ENCODE peak calls at places on chromosomes 2 and 18, in eight cellular contexts. One of them, this sample, is unnamed.
A peak's percentile ranks its signal among the peaks of the same experiment; 100 is the strongest.

GRCh38 chr18:24063121-24063731 is 48.7 kb downstream of the TTC39C start:
- DNase-seq in PC-3: peak; percentile 52
- DNase-seq in mammary epithelial cell: peak; percentile 63
- DNase-seq in PC-9: no peak
- DNase-seq in GM23248: peak; percentile 66
- DNase-seq in fibroblast of lung: peak; percentile 80
- DNase-seq in HepG2: peak; percentile 21
- DNase-seq in GM23338: no peak
- DNase-seq in this sample: peak; percentile 71

GRCh38 chr2:224055101-224055500 is 16.0 kb upstream of the SERPINE2 start:
- DNase-seq in PC-3: no peak
- DNase-seq in mammary epithelial cell: peak; percentile 16
- DNase-seq in PC-9: no peak
- DNase-seq in GM23248: no peak
- DNase-seq in fibroblast of lung: no peak
- DNase-seq in HepG2: no peak
- DNase-seq in GM23338: no peak
- DNase-seq in this sample: no peak

GRCh38 chr18:59861009-59861408 is 38.8 kb upstream of the PMAIP1 start:
- DNase-seq in PC-3: no peak
- DNase-seq in mammary epithelial cell: no peak
- DNase-seq in PC-9: no peak
- DNase-seq in GM23248: peak; percentile 52
- DNase-seq in fibroblast of lung: peak; percentile 69
- DNase-seq in HepG2: no peak
- DNase-seq in GM23338: no peak
- DNase-seq in this sample: peak; percentile 64

GRCh38 chr18:8750954-8751415 is 45.6 kb downstream of the MTCL1 start:
- DNase-seq in PC-3: no peak
- DNase-seq in mammary epithelial cell: no peak
- DNase-seq in PC-9: no peak
- DNase-seq in GM23248: peak; percentile 92
- DNase-seq in fibroblast of lung: peak; percentile 92
- DNase-seq in HepG2: no peak
- DNase-seq in GM23338: no peak
- DNase-seq in this sample: peak; percentile 87

GRCh38 chr2:75716406-75716805 is 5.7 kb upstream of the GCFC2 start:
- DNase-seq in PC-3: peak; percentile 8
- DNase-seq in mammary epithelial cell: no peak
- DNase-seq in PC-9: no peak
- DNase-seq in GM23248: peak; percentile 30
- DNase-seq in fibroblast of lung: no peak
- DNase-seq in HepG2: no peak
- DNase-seq in GM23338: no peak
- DNase-seq in this sample: no peak

GRCh38 chr2:98911376-98912154 is 24.5 kb downstream of the CRACDL start:
- DNase-seq in PC-3: peak; percentile 48
- DNase-seq in mammary epithelial cell: peak; percentile 81
- DNase-seq in PC-9: no peak
- DNase-seq in GM23248: peak; percentile 37
- DNase-seq in fibroblast of lung: peak; percentile 58
- DNase-seq in HepG2: peak; percentile 71
- DNase-seq in GM23338: no peak
- DNase-seq in this sample: peak; percentile 50

GRCh38 chr2:11998218-11998617 is 251.8 kb downstream of the LPIN1 start:
- DNase-seq in PC-3: peak; percentile 49
- DNase-seq in mammary epithelial cell: peak; percentile 27
- DNase-seq in PC-9: no peak
- DNase-seq in GM23248: peak; percentile 43
- DNase-seq in fibroblast of lung: peak; percentile 79
- DNase-seq in HepG2: no peak
- DNase-seq in GM23338: no peak
- DNase-seq in this sample: peak; percentile 71

GRCh38 chr2:17413031-17413430 is 105.2 kb downstream of the RAD51AP2 start:
- DNase-seq in PC-3: no peak
- DNase-seq in mammary epithelial cell: no peak
- DNase-seq in PC-9: no peak
- DNase-seq in GM23248: peak; percentile 27
- DNase-seq in fibroblast of lung: peak; percentile 94
- DNase-seq in HepG2: no peak
- DNase-seq in GM23338: no peak
- DNase-seq in this sample: peak; percentile 92

GRCh38 chr18:13280066-13280795 is 61.7 kb downstream of the LDLRAD4 start:
- DNase-seq in PC-3: no peak
- DNase-seq in mammary epithelial cell: no peak
- DNase-seq in PC-9: no peak
- DNase-seq in GM23248: no peak
- DNase-seq in fibroblast of lung: peak; percentile 82
- DNase-seq in HepG2: no peak
- DNase-seq in GM23338: no peak
- DNase-seq in this sample: peak; percentile 75

GRCh38 chr2:58633576-58634365 is 392.6 kb upstream of the FANCL start:
- DNase-seq in PC-3: peak; percentile 94
- DNase-seq in mammary epithelial cell: peak; percentile 70
- DNase-seq in PC-9: peak; percentile 5
- DNase-seq in GM23248: peak; percentile 75
- DNase-seq in fibroblast of lung: peak; percentile 71
- DNase-seq in HepG2: peak; percentile 14
- DNase-seq in GM23338: no peak
- DNase-seq in this sample: peak; percentile 66

GRCh38 chr2:31390324-31390723 is 24.2 kb downstream of the XDH start:
- DNase-seq in PC-3: peak; percentile 45
- DNase-seq in mammary epithelial cell: peak; percentile 99
- DNase-seq in PC-9: no peak
- DNase-seq in GM23248: peak; percentile 37
- DNase-seq in fibroblast of lung: peak; percentile 64
- DNase-seq in HepG2: no peak
- DNase-seq in GM23338: no peak
- DNase-seq in this sample: peak; percentile 53

GRCh38 chr18:13500227-13500865 is 226.0 kb downstream of the FAM210A start:
- DNase-seq in PC-3: no peak
- DNase-seq in mammary epithelial cell: peak; percentile 66
- DNase-seq in PC-9: no peak
- DNase-seq in GM23248: peak; percentile 88
- DNase-seq in fibroblast of lung: peak; percentile 93
- DNase-seq in HepG2: peak; percentile 8
- DNase-seq in GM23338: peak; percentile 88
- DNase-seq in this sample: peak; percentile 93

GRCh38 chr18:23650963-23651927 is 11.5 kb downstream of the ANKRD29 start:
- DNase-seq in PC-3: peak; percentile 77
- DNase-seq in mammary epithelial cell: peak; percentile 81
- DNase-seq in PC-9: peak; percentile 33
- DNase-seq in GM23248: peak; percentile 95
- DNase-seq in fibroblast of lung: peak; percentile 89
- DNase-seq in HepG2: peak; percentile 66
- DNase-seq in GM23338: no peak
- DNase-seq in this sample: peak; percentile 86

GRCh38 chr2:219523031-219523671 is 8.9 kb downstream of the ASIC4 start:
- DNase-seq in PC-3: no peak
- DNase-seq in mammary epithelial cell: no peak
- DNase-seq in PC-9: no peak
- DNase-seq in GM23248: no peak
- DNase-seq in fibroblast of lung: peak; percentile 27
- DNase-seq in HepG2: no peak
- DNase-seq in GM23338: peak; percentile 84
- DNase-seq in this sample: no peak
- TF ChIP-seq EZH2 in PC-3: no peak
- TF ChIP-seq EZH2 in mammary epithelial cell: no peak
- TF ChIP-seq EZH2 in PC-9: no peak
- TF ChIP-seq EZH2 in GM23248: no peak
- TF ChIP-seq EZH2 in fibroblast of lung: no peak
- TF ChIP-seq EZH2 in HepG2: peak; percentile 95
- TF ChIP-seq EZH2 in GM23338: no peak
- TF ChIP-seq EZH2 in this sample: no peak

DNA sequence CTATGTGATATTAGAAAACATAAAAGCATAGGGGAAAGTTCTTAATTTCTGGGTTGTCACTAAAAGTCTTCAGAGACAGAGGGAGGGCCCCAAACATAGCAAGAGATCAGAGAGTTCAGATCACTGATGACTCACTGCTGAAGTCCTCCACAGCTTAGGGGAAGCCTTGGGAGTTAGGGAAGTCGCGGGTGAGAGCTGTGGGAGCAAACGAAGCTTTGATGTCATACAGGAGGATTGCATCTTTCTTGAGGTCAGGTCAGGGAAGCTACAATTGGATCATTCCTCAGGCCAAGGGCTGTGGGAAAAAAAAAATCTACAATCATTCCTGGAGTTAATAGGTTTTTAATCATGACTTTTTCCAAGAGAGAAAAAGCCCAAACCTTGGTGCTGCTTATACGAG is 96.2 kb downstream of the COPS8 start:
- DNase-seq in PC-3: no peak
- DNase-seq in mammary epithelial cell: peak; percentile 17
- DNase-seq in PC-9: no peak
- DNase-seq in GM23248: peak; percentile 90
- DNase-seq in fibroblast of lung: peak; percentile 95
- DNase-seq in HepG2: no peak
- DNase-seq in GM23338: no peak
- DNase-seq in this sample: peak; percentile 96
- TF ChIP-seq EZH2 in PC-3: no peak
- TF ChIP-seq EZH2 in mammary epithelial cell: no peak
- TF ChIP-seq EZH2 in PC-9: no peak
- TF ChIP-seq EZH2 in GM23248: no peak
- TF ChIP-seq EZH2 in fibroblast of lung: no peak
- TF ChIP-seq EZH2 in HepG2: no peak
- TF ChIP-seq EZH2 in GM23338: no peak
- TF ChIP-seq EZH2 in this sample: no peak

GRCh38 chr2:176158855-176159677 is 2.0 kb downstream of the HOXD3 start:
- DNase-seq in PC-3: no peak
- DNase-seq in mammary epithelial cell: no peak
- DNase-seq in PC-9: no peak
- DNase-seq in GM23248: no peak
- DNase-seq in fibroblast of lung: peak; percentile 73
- DNase-seq in HepG2: no peak
- DNase-seq in GM23338: peak; percentile 38
- DNase-seq in this sample: no peak

GRCh38 chr2:176160251-176161040 is 3.3 kb downstream of the HOXD3 start:
- DNase-seq in PC-3: no peak
- DNase-seq in mammary epithelial cell: no peak
- DNase-seq in PC-9: no peak
- DNase-seq in GM23248: no peak
- DNase-seq in fibroblast of lung: peak; percentile 81
- DNase-seq in HepG2: no peak
- DNase-seq in GM23338: peak; percentile 46
- DNase-seq in this sample: peak; percentile 76

GRCh38 chr2:176158306-176158643 is 1.2 kb downstream of the HOXD3 start:
- DNase-seq in PC-3: no peak
- DNase-seq in mammary epithelial cell: no peak
- DNase-seq in PC-9: no peak
- DNase-seq in GM23248: no peak
- DNase-seq in fibroblast of lung: peak; percentile 58
- DNase-seq in HepG2: no peak
- DNase-seq in GM23338: peak; percentile 33
- DNase-seq in this sample: no peak

GRCh38 chr2:176161041-176161785 is 4.1 kb downstream of the HOXD3 start:
- DNase-seq in PC-3: no peak
- DNase-seq in mammary epithelial cell: no peak
- DNase-seq in PC-9: no peak
- DNase-seq in GM23248: no peak
- DNase-seq in fibroblast of lung: peak; percentile 69
- DNase-seq in HepG2: no peak
- DNase-seq in GM23338: peak; percentile 29
- DNase-seq in this sample: peak; percentile 62

DNA sequence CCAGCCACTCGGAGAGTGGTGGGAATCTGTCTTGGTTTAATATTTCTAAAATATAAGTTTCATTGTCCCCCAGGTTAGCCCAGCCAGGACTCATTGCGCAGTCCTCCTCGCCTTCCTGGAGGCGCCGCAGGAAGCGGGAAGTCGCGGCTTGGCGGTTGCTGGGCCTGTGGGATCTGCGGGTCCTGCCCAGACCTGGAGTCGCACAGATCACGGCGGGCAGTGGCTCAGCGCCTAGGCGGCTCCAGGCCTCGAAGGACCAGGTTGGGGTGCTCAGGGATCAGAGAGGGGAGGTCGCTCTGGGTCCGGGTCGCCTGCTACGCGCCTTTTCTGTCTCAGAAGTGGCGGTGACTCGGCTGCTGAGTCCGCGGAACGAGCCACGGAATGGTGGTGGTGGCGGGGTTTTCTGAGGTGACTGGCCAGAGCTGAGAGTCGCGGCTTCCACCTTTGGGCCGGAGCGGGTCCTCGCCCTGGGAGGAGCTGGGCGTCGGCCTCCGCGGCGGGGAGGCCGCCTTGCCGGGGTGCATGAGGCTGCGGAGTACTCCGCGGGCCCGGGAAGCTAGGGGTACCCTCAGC is 2.7 kb downstream of the HOXD3 start:
- DNase-seq in PC-3: no peak
- DNase-seq in mammary epithelial cell: no peak
- DNase-seq in PC-9: no peak
- DNase-seq in GM23248: no peak
- DNase-seq in fibroblast of lung: peak; percentile 62
- DNase-seq in HepG2: no peak
- DNase-seq in GM23338: peak; percentile 53
- DNase-seq in this sample: no peak
- TF ChIP-seq EZH2 in PC-3: no peak
- TF ChIP-seq EZH2 in mammary epithelial cell: no peak
- TF ChIP-seq EZH2 in PC-9: no peak
- TF ChIP-seq EZH2 in GM23248: no peak
- TF ChIP-seq EZH2 in fibroblast of lung: peak; percentile 68
- TF ChIP-seq EZH2 in HepG2: peak; percentile 98
- TF ChIP-seq EZH2 in GM23338: peak; percentile 90
- TF ChIP-seq EZH2 in this sample: peak; percentile 85

GRCh38 chr2:86336350-86337234 is 834 bp downstream of the REEP1 start:
- DNase-seq in PC-3: no peak
- DNase-seq in mammary epithelial cell: no peak
- DNase-seq in PC-9: peak; percentile 8
- DNase-seq in GM23248: no peak
- DNase-seq in fibroblast of lung: no peak
- DNase-seq in HepG2: no peak
- DNase-seq in GM23338: peak; percentile 54
- DNase-seq in this sample: no peak
- TF ChIP-seq EZH2 in PC-3: peak; percentile 91
- TF ChIP-seq EZH2 in mammary epithelial cell: no peak
- TF ChIP-seq EZH2 in PC-9: peak; percentile 67
- TF ChIP-seq EZH2 in GM23248: peak; percentile 34
- TF ChIP-seq EZH2 in fibroblast of lung: no peak
- TF ChIP-seq EZH2 in HepG2: peak; percentile 93
- TF ChIP-seq EZH2 in GM23338: no peak
- TF ChIP-seq EZH2 in this sample: peak; percentile 53